ENCODE peak calls at places on chromosomes 16 and 17, in six cellular contexts. Z, X, O, G, J and C are unnamed samples.

GRCh38 chr16:22641030-22641671 is 130.5 kb downstream of the NPIPB5 start:
- DNase-seq in Z (no peak), X (peak; percentile 82), O (no peak), G (no peak), J (peak; percentile 59), C (peak; percentile 83)

GRCh38 chr16:86528061-86528929 is 18.0 kb downstream of the FOXF1 start:
- DNase-seq in Z (no peak), X (no peak), O (no peak), G (no peak), J (no peak), C (no peak)

GRCh38 chr17:1709971-1710806 is at the start of gene TLCD2:
- DNase-seq in Z (peak; percentile 69), X (peak; percentile 83), O (peak; percentile 49), G (no peak), J (peak; percentile 51), C (peak; percentile 90)

GRCh38 chr17:18163528-18163927 is 20.1 kb upstream of the ALKBH5 start:
- DNase-seq in Z (no peak), X (no peak), O (no peak), G (no peak), J (no peak), C (no peak)

GRCh38 chr16:17063156-17063555 is 407.6 kb downstream of the XYLT1 start:
- DNase-seq in Z (no peak), X (no peak), O (no peak), G (no peak), J (no peak), C (no peak)

GRCh38 chr16:57627184-57627871 is 1.1 kb upstream of the ADGRG1 start:
- DNase-seq in Z (peak; percentile 83), X (peak; percentile 71), O (no peak), G (no peak), J (peak; percentile 75), C (peak; percentile 85)

GRCh38 chr16:3819741-3820724 is 60.5 kb downstream of the CREBBP start:
- DNase-seq in Z (peak; percentile 35), X (no peak), O (peak; percentile 75), G (no peak), J (peak; percentile 97), C (peak; percentile 96)

GRCh38 chr16:27769561-27770222 is 219.7 kb downstream of the KATNIP start:
- DNase-seq in Z (peak; percentile 74), X (no peak), O (no peak), G (no peak), J (peak; percentile 27), C (no peak)

GRCh38 chr17:76585048-76585648 is 512 bp downstream of the ST6GALNAC2 start:
- DNase-seq in Z (peak; percentile 55), X (peak; percentile 53), O (no peak), G (no peak), J (no peak), C (no peak)

GRCh38 chr17:55285340-55286301 is 20.9 kb downstream of the HLF start:
- DNase-seq in Z (peak; percentile 99), X (no peak), O (no peak), G (no peak), J (peak; percentile 89), C (peak; percentile 81)

GRCh38 chr16:87619360-87620200 is 17.3 kb downstream of the JPH3 start:
- DNase-seq in Z (no peak), X (no peak), O (no peak), G (no peak), J (no peak), C (no peak)

GRCh38 chr16:23113185-23113584 is 36.1 kb downstream of the USP31 start:
- DNase-seq in Z (no peak), X (no peak), O (no peak), G (no peak), J (no peak), C (no peak)

GRCh38 chr16:82185012-82185411 is 15.0 kb upstream of the MPHOSPH6 start:
- DNase-seq in Z (no peak), X (no peak), O (no peak), G (no peak), J (no peak), C (no peak)

GRCh38 chr17:40317345-40317873 is 8.4 kb downstream of the RARA start:
- DNase-seq in Z (peak; percentile 56), X (peak; percentile 91), O (no peak), G (no peak), J (peak; percentile 71), C (peak; percentile 64)

GRCh38 chr17:35804658-35805192 is 4.6 kb upstream of the TAF15 start:
- DNase-seq in Z (peak; percentile 37), X (peak; percentile 95), O (peak; percentile 91), G (peak; percentile 76), J (peak; percentile 94), C (peak; percentile 93)

GRCh38 chr17:38879878-38880727 is 10.2 kb downstream of the LASP1 start:
- DNase-seq in Z (peak; percentile 73), X (peak; percentile 98), O (no peak), G (no peak), J (peak; percentile 76), C (peak; percentile 81)

GRCh38 chr17:71118039-71118438 is 948.7 kb downstream of the KCNJ2 start:
- DNase-seq in Z (peak; percentile 3), X (peak; percentile 62), O (no peak), G (no peak), J (peak; percentile 7), C (no peak)

GRCh38 chr17:57027852-57028251 is 49.9 kb downstream of the SCPEP1 start:
- DNase-seq in Z (no peak), X (no peak), O (no peak), G (no peak), J (no peak), C (no peak)

GRCh38 chr17:44543213-44543904 is 13.9 kb upstream of the FZD2 start:
- DNase-seq in Z (peak; percentile 54), X (peak; percentile 99), O (peak; percentile 70), G (no peak), J (peak; percentile 64), C (peak; percentile 96)

GRCh38 chr17:68812876-68813584 is 142.2 kb downstream of the ABCA8 start:
- DNase-seq in Z (no peak), X (no peak), O (no peak), G (no peak), J (peak; percentile 36), C (no peak)

GRCh38 chr16:19138601-19139000 is 24.8 kb downstream of the ITPRIPL2 start:
- DNase-seq in Z (peak; percentile 38), X (peak; percentile 22), O (peak; percentile 78), G (no peak), J (peak; percentile 68), C (peak; percentile 89)

GRCh38 chr17:44348234-44348987 is 3.3 kb downstream of the GRN start:
- DNase-seq in Z (no peak), X (no peak), O (no peak), G (peak; percentile 93), J (peak; percentile 62), C (peak; percentile 69)

GRCh38 chr17:733743-734142 is 1.3 kb downstream of the TLCD3A start:
- DNase-seq in Z (no peak), X (no peak), O (no peak), G (no peak), J (no peak), C (no peak)

GRCh38 chr17:27985736-27986394 is 56.6 kb upstream of the NLK start:
- DNase-seq in Z (no peak), X (no peak), O (no peak), G (peak; percentile 29), J (no peak), C (no peak)

GRCh38 chr16:12111223-12111622 is 134.7 kb downstream of the SNX29 start:
- DNase-seq in Z (no peak), X (no peak), O (no peak), G (no peak), J (no peak), C (no peak)
- TF ChIP-seq CTCF in Z (no peak), X (no peak), O (no peak), G (no peak), J (no peak), C (no peak)

GRCh38 chr17:52138752-52139151 is 19.8 kb downstream of the CA10 start:
- DNase-seq in Z (no peak), X (no peak), O (no peak), G (no peak), J (no peak), C (no peak)

GRCh38 chr17:52138350-52138749 is 20.2 kb downstream of the CA10 start:
- DNase-seq in Z (no peak), X (no peak), O (no peak), G (no peak), J (no peak), C (no peak)

GRCh38 chr17:52128721-52129120 is 29.8 kb downstream of the CA10 start:
- DNase-seq in Z (no peak), X (no peak), O (no peak), G (no peak), J (no peak), C (no peak)

GRCh38 chr17:52136173-52136572 is 22.3 kb downstream of the CA10 start:
- DNase-seq in Z (no peak), X (peak; percentile 30), O (no peak), G (no peak), J (no peak), C (no peak)

GRCh38 chr17:52134641-52135040 is 23.9 kb downstream of the CA10 start:
- DNase-seq in Z (no peak), X (no peak), O (no peak), G (no peak), J (no peak), C (no peak)
- TF ChIP-seq CTCF in Z (no peak), X (no peak), O (no peak), G (no peak), J (no peak), C (no peak)

GRCh38 chr16:30053376-30054015 is 12.1 kb upstream of the ALDOA start:
- DNase-seq in Z (no peak), X (no peak), O (no peak), G (no peak), J (no peak), C (peak; percentile 74)

GRCh38 chr16:30051518-30051917 is 14.0 kb upstream of the ALDOA start:
- DNase-seq in Z (no peak), X (no peak), O (no peak), G (no peak), J (peak; percentile 60), C (peak; percentile 75)

GRCh38 chr16:30054451-30054850 is 11.1 kb upstream of the ALDOA start:
- DNase-seq in Z (no peak), X (no peak), O (no peak), G (no peak), J (no peak), C (no peak)

GRCh38 chr16:30052671-30053372 is 12.7 kb upstream of the ALDOA start:
- DNase-seq in Z (peak; percentile 93), X (peak; percentile 95), O (peak; percentile 75), G (peak; percentile 75), J (peak; percentile 89), C (peak; percentile 91)

DNA sequence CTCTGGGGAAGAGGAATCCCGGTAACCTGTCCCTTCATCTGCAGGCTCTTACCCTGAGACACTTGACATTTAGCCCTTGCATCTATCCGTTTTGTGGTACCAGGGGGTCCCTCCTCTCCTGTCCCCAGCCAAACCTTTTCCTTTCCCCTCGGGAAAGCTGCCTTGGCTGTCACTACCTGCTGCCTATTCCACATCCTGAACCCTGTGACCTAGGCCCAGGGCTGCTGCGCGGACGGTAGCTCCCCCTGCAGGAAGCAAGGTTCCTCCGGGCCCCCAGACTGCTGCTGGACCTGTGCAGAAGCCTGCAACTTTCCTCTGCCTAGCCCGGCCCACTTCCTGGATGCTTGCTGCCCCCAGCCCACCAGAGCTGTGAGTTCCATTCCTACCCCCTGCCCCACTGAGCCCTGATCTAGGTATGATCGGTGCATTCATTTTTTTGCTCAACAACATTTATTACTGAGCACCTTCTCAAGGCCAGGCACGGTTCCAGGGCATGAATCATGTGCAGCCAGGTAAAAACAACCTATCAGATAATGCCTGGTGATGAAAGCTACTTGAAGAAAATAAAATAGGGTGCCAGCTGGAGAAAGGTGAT is 10.5 kb upstream of the ALDOA start:
- DNase-seq in Z (peak; percentile 84), X (peak; percentile 88), O (no peak), G (no peak), J (no peak), C (no peak)
- TF ChIP-seq CTCF in Z (no peak), X (peak; percentile 68), O (peak; percentile 46), G (peak; percentile 83), J (peak; percentile 57), C (peak; percentile 56)

GRCh38 chr17:62601438-62601837 is 26.0 kb upstream of the MRC2 start:
- DNase-seq in Z (no peak), X (no peak), O (peak; percentile 10), G (no peak), J (peak; percentile 49), C (peak; percentile 50)
- TF ChIP-seq CTCF in Z (no peak), X (no peak), O (peak; percentile 69), G (no peak), J (peak; percentile 41), C (peak; percentile 22)